ENCODE peak calls at places on chromosomes 5 and 9, in eight cellular contexts. One of them, this sample, is unnamed.

GRCh38 chr9:104091708-104092107 is 2.4 kb upstream of the SMC2 start:
- DNase-seq in HS-5: no peak
- DNase-seq in stimulated activated CD8-positive, alpha-beta memory T cell treated with anti-CD3 and anti-CD28 coated beads, Interleukin-2, amount 100 ng/mL, for 48 hours: no peak
- DNase-seq in aorta: no peak
- DNase-seq in ELR: no peak
- DNase-seq in NCI-H1092 treated with DMSO at 0.1 percent for 48 hours: peak
- DNase-seq in activated naive CD4-positive, alpha-beta T cell treated with Interleukin-2 at 50 U/mL for 16 hours: no peak
- DNase-seq in COLO829: no peak
- DNase-seq in this sample: no peak

GRCh38 chr9:129981180-129981907 is 61.6 kb downstream of the FNBP1 start:
- DNase-seq in HS-5: no peak
- DNase-seq in stimulated activated CD8-positive, alpha-beta memory T cell treated with anti-CD3 and anti-CD28 coated beads, Interleukin-2, amount 100 ng/mL, for 48 hours: no peak
- DNase-seq in aorta: no peak
- DNase-seq in ELR: no peak
- DNase-seq in NCI-H1092 treated with DMSO at 0.1 percent for 48 hours: no peak
- DNase-seq in activated naive CD4-positive, alpha-beta T cell treated with Interleukin-2 at 50 U/mL for 16 hours: no peak
- DNase-seq in COLO829: no peak
- DNase-seq in this sample: peak

GRCh38 chr5:132872788-132873118 is 715 bp upstream of the LEAP2 start:
- DNase-seq in HS-5: no peak
- DNase-seq in stimulated activated CD8-positive, alpha-beta memory T cell treated with anti-CD3 and anti-CD28 coated beads, Interleukin-2, amount 100 ng/mL, for 48 hours: no peak
- DNase-seq in aorta: no peak
- DNase-seq in ELR: no peak
- DNase-seq in NCI-H1092 treated with DMSO at 0.1 percent for 48 hours: no peak
- DNase-seq in activated naive CD4-positive, alpha-beta T cell treated with Interleukin-2 at 50 U/mL for 16 hours: no peak
- DNase-seq in COLO829: no peak
- DNase-seq in this sample: no peak

GRCh38 chr5:107926121-107926520 is 255.4 kb upstream of the EFNA5 start:
- DNase-seq in HS-5: no peak
- DNase-seq in stimulated activated CD8-positive, alpha-beta memory T cell treated with anti-CD3 and anti-CD28 coated beads, Interleukin-2, amount 100 ng/mL, for 48 hours: no peak
- DNase-seq in aorta: no peak
- DNase-seq in ELR: no peak
- DNase-seq in NCI-H1092 treated with DMSO at 0.1 percent for 48 hours: no peak
- DNase-seq in activated naive CD4-positive, alpha-beta T cell treated with Interleukin-2 at 50 U/mL for 16 hours: no peak
- DNase-seq in COLO829: no peak
- DNase-seq in this sample: no peak

GRCh38 chr9:133638711-133639110 is 2.5 kb downstream of the DBH start:
- DNase-seq in HS-5: no peak
- DNase-seq in stimulated activated CD8-positive, alpha-beta memory T cell treated with anti-CD3 and anti-CD28 coated beads, Interleukin-2, amount 100 ng/mL, for 48 hours: no peak
- DNase-seq in aorta: no peak
- DNase-seq in ELR: no peak
- DNase-seq in NCI-H1092 treated with DMSO at 0.1 percent for 48 hours: no peak
- DNase-seq in activated naive CD4-positive, alpha-beta T cell treated with Interleukin-2 at 50 U/mL for 16 hours: no peak
- DNase-seq in COLO829: no peak
- DNase-seq in this sample: no peak

GRCh38 chr5:78293856-78294249 is 645 bp downstream of the AP3B1 start:
- DNase-seq in HS-5: no peak
- DNase-seq in stimulated activated CD8-positive, alpha-beta memory T cell treated with anti-CD3 and anti-CD28 coated beads, Interleukin-2, amount 100 ng/mL, for 48 hours: no peak
- DNase-seq in aorta: no peak
- DNase-seq in ELR: peak
- DNase-seq in NCI-H1092 treated with DMSO at 0.1 percent for 48 hours: no peak
- DNase-seq in activated naive CD4-positive, alpha-beta T cell treated with Interleukin-2 at 50 U/mL for 16 hours: no peak
- DNase-seq in COLO829: no peak
- DNase-seq in this sample: no peak

GRCh38 chr9:15299374-15299939 is 7.6 kb downstream of the TTC39B start:
- DNase-seq in HS-5: no peak
- DNase-seq in stimulated activated CD8-positive, alpha-beta memory T cell treated with anti-CD3 and anti-CD28 coated beads, Interleukin-2, amount 100 ng/mL, for 48 hours: peak
- DNase-seq in aorta: no peak
- DNase-seq in ELR: no peak
- DNase-seq in NCI-H1092 treated with DMSO at 0.1 percent for 48 hours: no peak
- DNase-seq in activated naive CD4-positive, alpha-beta T cell treated with Interleukin-2 at 50 U/mL for 16 hours: peak
- DNase-seq in COLO829: no peak
- DNase-seq in this sample: no peak

GRCh38 chr5:159091596-159091995 is 8.1 kb downstream of the EBF1 start:
- DNase-seq in HS-5: no peak
- DNase-seq in stimulated activated CD8-positive, alpha-beta memory T cell treated with anti-CD3 and anti-CD28 coated beads, Interleukin-2, amount 100 ng/mL, for 48 hours: no peak
- DNase-seq in aorta: no peak
- DNase-seq in ELR: no peak
- DNase-seq in NCI-H1092 treated with DMSO at 0.1 percent for 48 hours: peak
- DNase-seq in activated naive CD4-positive, alpha-beta T cell treated with Interleukin-2 at 50 U/mL for 16 hours: no peak
- DNase-seq in COLO829: no peak
- DNase-seq in this sample: no peak

GRCh38 chr5:172370648-172371248 is 83.6 kb downstream of the SH3PXD2B start:
- DNase-seq in HS-5: no peak
- DNase-seq in stimulated activated CD8-positive, alpha-beta memory T cell treated with anti-CD3 and anti-CD28 coated beads, Interleukin-2, amount 100 ng/mL, for 48 hours: no peak
- DNase-seq in aorta: no peak
- DNase-seq in ELR: peak
- DNase-seq in NCI-H1092 treated with DMSO at 0.1 percent for 48 hours: no peak
- DNase-seq in activated naive CD4-positive, alpha-beta T cell treated with Interleukin-2 at 50 U/mL for 16 hours: peak
- DNase-seq in COLO829: peak
- DNase-seq in this sample: no peak

GRCh38 chr5:148397968-148398595 is 14.3 kb downstream of the FBXO38 start:
- DNase-seq in HS-5: no peak
- DNase-seq in stimulated activated CD8-positive, alpha-beta memory T cell treated with anti-CD3 and anti-CD28 coated beads, Interleukin-2, amount 100 ng/mL, for 48 hours: no peak
- DNase-seq in aorta: no peak
- DNase-seq in ELR: no peak
- DNase-seq in NCI-H1092 treated with DMSO at 0.1 percent for 48 hours: no peak
- DNase-seq in activated naive CD4-positive, alpha-beta T cell treated with Interleukin-2 at 50 U/mL for 16 hours: no peak
- DNase-seq in COLO829: no peak
- DNase-seq in this sample: no peak

GRCh38 chr5:149202910-149203451 is 61.7 kb downstream of the ABLIM3 start:
- DNase-seq in HS-5: no peak
- DNase-seq in stimulated activated CD8-positive, alpha-beta memory T cell treated with anti-CD3 and anti-CD28 coated beads, Interleukin-2, amount 100 ng/mL, for 48 hours: no peak
- DNase-seq in aorta: no peak
- DNase-seq in ELR: no peak
- DNase-seq in NCI-H1092 treated with DMSO at 0.1 percent for 48 hours: no peak
- DNase-seq in activated naive CD4-positive, alpha-beta T cell treated with Interleukin-2 at 50 U/mL for 16 hours: no peak
- DNase-seq in COLO829: no peak
- DNase-seq in this sample: no peak

GRCh38 chr5:125528881-125529280 is 782.4 kb upstream of the ZNF608 start:
- DNase-seq in HS-5: no peak
- DNase-seq in stimulated activated CD8-positive, alpha-beta memory T cell treated with anti-CD3 and anti-CD28 coated beads, Interleukin-2, amount 100 ng/mL, for 48 hours: no peak
- DNase-seq in aorta: no peak
- DNase-seq in ELR: no peak
- DNase-seq in NCI-H1092 treated with DMSO at 0.1 percent for 48 hours: no peak
- DNase-seq in activated naive CD4-positive, alpha-beta T cell treated with Interleukin-2 at 50 U/mL for 16 hours: no peak
- DNase-seq in COLO829: no peak
- DNase-seq in this sample: no peak

GRCh38 chr5:169978744-169979143 is 1.6 kb downstream of the INSYN2B start:
- DNase-seq in HS-5: no peak
- DNase-seq in stimulated activated CD8-positive, alpha-beta memory T cell treated with anti-CD3 and anti-CD28 coated beads, Interleukin-2, amount 100 ng/mL, for 48 hours: no peak
- DNase-seq in aorta: no peak
- DNase-seq in ELR: peak
- DNase-seq in NCI-H1092 treated with DMSO at 0.1 percent for 48 hours: peak
- DNase-seq in activated naive CD4-positive, alpha-beta T cell treated with Interleukin-2 at 50 U/mL for 16 hours: no peak
- DNase-seq in COLO829: no peak
- DNase-seq in this sample: no peak

GRCh38 chr5:132557425-132557805 is 638 bp downstream of the RAD50 start:
- DNase-seq in HS-5: peak
- DNase-seq in stimulated activated CD8-positive, alpha-beta memory T cell treated with anti-CD3 and anti-CD28 coated beads, Interleukin-2, amount 100 ng/mL, for 48 hours: no peak
- DNase-seq in aorta: no peak
- DNase-seq in ELR: peak
- DNase-seq in NCI-H1092 treated with DMSO at 0.1 percent for 48 hours: peak
- DNase-seq in activated naive CD4-positive, alpha-beta T cell treated with Interleukin-2 at 50 U/mL for 16 hours: peak
- DNase-seq in COLO829: no peak
- DNase-seq in this sample: peak

GRCh38 chr5:174625591-174626365 is 98.6 kb upstream of the MSX2 start:
- DNase-seq in HS-5: no peak
- DNase-seq in stimulated activated CD8-positive, alpha-beta memory T cell treated with anti-CD3 and anti-CD28 coated beads, Interleukin-2, amount 100 ng/mL, for 48 hours: no peak
- DNase-seq in aorta: no peak
- DNase-seq in ELR: no peak
- DNase-seq in NCI-H1092 treated with DMSO at 0.1 percent for 48 hours: no peak
- DNase-seq in activated naive CD4-positive, alpha-beta T cell treated with Interleukin-2 at 50 U/mL for 16 hours: no peak
- DNase-seq in COLO829: peak
- DNase-seq in this sample: no peak

GRCh38 chr5:135085133-135085935 is 51.3 kb upstream of the PITX1 start:
- DNase-seq in HS-5: peak
- DNase-seq in stimulated activated CD8-positive, alpha-beta memory T cell treated with anti-CD3 and anti-CD28 coated beads, Interleukin-2, amount 100 ng/mL, for 48 hours: no peak
- DNase-seq in aorta: peak
- DNase-seq in ELR: peak
- DNase-seq in NCI-H1092 treated with DMSO at 0.1 percent for 48 hours: no peak
- DNase-seq in activated naive CD4-positive, alpha-beta T cell treated with Interleukin-2 at 50 U/mL for 16 hours: no peak
- DNase-seq in COLO829: no peak
- DNase-seq in this sample: no peak

GRCh38 chr9:87069690-87070089 is 122.4 kb upstream of the GAS1 start:
- DNase-seq in HS-5: no peak
- DNase-seq in stimulated activated CD8-positive, alpha-beta memory T cell treated with anti-CD3 and anti-CD28 coated beads, Interleukin-2, amount 100 ng/mL, for 48 hours: no peak
- DNase-seq in aorta: no peak
- DNase-seq in ELR: no peak
- DNase-seq in NCI-H1092 treated with DMSO at 0.1 percent for 48 hours: no peak
- DNase-seq in activated naive CD4-positive, alpha-beta T cell treated with Interleukin-2 at 50 U/mL for 16 hours: no peak
- DNase-seq in COLO829: no peak
- DNase-seq in this sample: no peak

GRCh38 chr5:61467766-61468482 is 135.9 kb downstream of the ZSWIM6 start:
- DNase-seq in HS-5: no peak
- DNase-seq in stimulated activated CD8-positive, alpha-beta memory T cell treated with anti-CD3 and anti-CD28 coated beads, Interleukin-2, amount 100 ng/mL, for 48 hours: no peak
- DNase-seq in aorta: no peak
- DNase-seq in ELR: peak
- DNase-seq in NCI-H1092 treated with DMSO at 0.1 percent for 48 hours: no peak
- DNase-seq in activated naive CD4-positive, alpha-beta T cell treated with Interleukin-2 at 50 U/mL for 16 hours: no peak
- DNase-seq in COLO829: no peak
- DNase-seq in this sample: no peak

GRCh38 chr9:37197158-37198033 is 77.0 kb downstream of the ZCCHC7 start:
- DNase-seq in HS-5: peak
- DNase-seq in stimulated activated CD8-positive, alpha-beta memory T cell treated with anti-CD3 and anti-CD28 coated beads, Interleukin-2, amount 100 ng/mL, for 48 hours: no peak
- DNase-seq in aorta: no peak
- DNase-seq in ELR: peak
- DNase-seq in NCI-H1092 treated with DMSO at 0.1 percent for 48 hours: no peak
- DNase-seq in activated naive CD4-positive, alpha-beta T cell treated with Interleukin-2 at 50 U/mL for 16 hours: no peak
- DNase-seq in COLO829: no peak
- DNase-seq in this sample: no peak

GRCh38 chr5:127066721-127067120 is 6.6 kb downstream of the C5orf63 start:
- DNase-seq in HS-5: no peak
- DNase-seq in stimulated activated CD8-positive, alpha-beta memory T cell treated with anti-CD3 and anti-CD28 coated beads, Interleukin-2, amount 100 ng/mL, for 48 hours: no peak
- DNase-seq in aorta: no peak
- DNase-seq in ELR: no peak
- DNase-seq in NCI-H1092 treated with DMSO at 0.1 percent for 48 hours: no peak
- DNase-seq in activated naive CD4-positive, alpha-beta T cell treated with Interleukin-2 at 50 U/mL for 16 hours: no peak
- DNase-seq in COLO829: no peak
- DNase-seq in this sample: no peak

GRCh38 chr5:130198927-130199326 is 294.7 kb downstream of the CHSY3 start:
- DNase-seq in HS-5: no peak
- DNase-seq in stimulated activated CD8-positive, alpha-beta memory T cell treated with anti-CD3 and anti-CD28 coated beads, Interleukin-2, amount 100 ng/mL, for 48 hours: no peak
- DNase-seq in aorta: no peak
- DNase-seq in ELR: peak
- DNase-seq in NCI-H1092 treated with DMSO at 0.1 percent for 48 hours: no peak
- DNase-seq in activated naive CD4-positive, alpha-beta T cell treated with Interleukin-2 at 50 U/mL for 16 hours: no peak
- DNase-seq in COLO829: peak
- DNase-seq in this sample: no peak

GRCh38 chr5:39395521-39395920 is 29.3 kb downstream of the DAB2 start:
- DNase-seq in HS-5: peak
- DNase-seq in stimulated activated CD8-positive, alpha-beta memory T cell treated with anti-CD3 and anti-CD28 coated beads, Interleukin-2, amount 100 ng/mL, for 48 hours: no peak
- DNase-seq in aorta: no peak
- DNase-seq in ELR: peak
- DNase-seq in NCI-H1092 treated with DMSO at 0.1 percent for 48 hours: no peak
- DNase-seq in activated naive CD4-positive, alpha-beta T cell treated with Interleukin-2 at 50 U/mL for 16 hours: no peak
- DNase-seq in COLO829: no peak
- DNase-seq in this sample: no peak

GRCh38 chr5:68285075-68285827 is 69.7 kb downstream of the PIK3R1 start:
- DNase-seq in HS-5: no peak
- DNase-seq in stimulated activated CD8-positive, alpha-beta memory T cell treated with anti-CD3 and anti-CD28 coated beads, Interleukin-2, amount 100 ng/mL, for 48 hours: no peak
- DNase-seq in aorta: no peak
- DNase-seq in ELR: no peak
- DNase-seq in NCI-H1092 treated with DMSO at 0.1 percent for 48 hours: no peak
- DNase-seq in activated naive CD4-positive, alpha-beta T cell treated with Interleukin-2 at 50 U/mL for 16 hours: no peak
- DNase-seq in COLO829: no peak
- DNase-seq in this sample: no peak

GRCh38 chr5:55278778-55279177 is 28.7 kb downstream of the DHX29 start:
- DNase-seq in HS-5: peak
- DNase-seq in stimulated activated CD8-positive, alpha-beta memory T cell treated with anti-CD3 and anti-CD28 coated beads, Interleukin-2, amount 100 ng/mL, for 48 hours: no peak
- DNase-seq in aorta: no peak
- DNase-seq in ELR: peak
- DNase-seq in NCI-H1092 treated with DMSO at 0.1 percent for 48 hours: no peak
- DNase-seq in activated naive CD4-positive, alpha-beta T cell treated with Interleukin-2 at 50 U/mL for 16 hours: no peak
- DNase-seq in COLO829: peak
- DNase-seq in this sample: no peak

GRCh38 chr5:177256296-177256695 is 47.2 kb downstream of the RAB24 start:
- DNase-seq in HS-5: no peak
- DNase-seq in stimulated activated CD8-positive, alpha-beta memory T cell treated with anti-CD3 and anti-CD28 coated beads, Interleukin-2, amount 100 ng/mL, for 48 hours: no peak
- DNase-seq in aorta: no peak
- DNase-seq in ELR: peak
- DNase-seq in NCI-H1092 treated with DMSO at 0.1 percent for 48 hours: no peak
- DNase-seq in activated naive CD4-positive, alpha-beta T cell treated with Interleukin-2 at 50 U/mL for 16 hours: no peak
- DNase-seq in COLO829: no peak
- DNase-seq in this sample: no peak

GRCh38 chr9:132800038-132800648 is 77.9 kb downstream of the AK8 start:
- DNase-seq in HS-5: peak
- DNase-seq in stimulated activated CD8-positive, alpha-beta memory T cell treated with anti-CD3 and anti-CD28 coated beads, Interleukin-2, amount 100 ng/mL, for 48 hours: peak
- DNase-seq in aorta: peak
- DNase-seq in ELR: peak
- DNase-seq in NCI-H1092 treated with DMSO at 0.1 percent for 48 hours: peak
- DNase-seq in activated naive CD4-positive, alpha-beta T cell treated with Interleukin-2 at 50 U/mL for 16 hours: peak
- DNase-seq in COLO829: peak
- DNase-seq in this sample: peak

GRCh38 chr9:100739666-100740065 is 161.8 kb downstream of the CAVIN4 start:
- DNase-seq in HS-5: no peak
- DNase-seq in stimulated activated CD8-positive, alpha-beta memory T cell treated with anti-CD3 and anti-CD28 coated beads, Interleukin-2, amount 100 ng/mL, for 48 hours: no peak
- DNase-seq in aorta: no peak
- DNase-seq in ELR: no peak
- DNase-seq in NCI-H1092 treated with DMSO at 0.1 percent for 48 hours: no peak
- DNase-seq in activated naive CD4-positive, alpha-beta T cell treated with Interleukin-2 at 50 U/mL for 16 hours: no peak
- DNase-seq in COLO829: no peak
- DNase-seq in this sample: no peak

GRCh38 chr5:75734913-75735789 is 17.9 kb upstream of the POC5 start:
- DNase-seq in HS-5: no peak
- DNase-seq in stimulated activated CD8-positive, alpha-beta memory T cell treated with anti-CD3 and anti-CD28 coated beads, Interleukin-2, amount 100 ng/mL, for 48 hours: no peak
- DNase-seq in aorta: no peak
- DNase-seq in ELR: peak
- DNase-seq in NCI-H1092 treated with DMSO at 0.1 percent for 48 hours: no peak
- DNase-seq in activated naive CD4-positive, alpha-beta T cell treated with Interleukin-2 at 50 U/mL for 16 hours: peak
- DNase-seq in COLO829: no peak
- DNase-seq in this sample: peak

GRCh38 chr9:32968101-32969011 is 33.1 kb downstream of the APTX start:
- DNase-seq in HS-5: no peak
- DNase-seq in stimulated activated CD8-positive, alpha-beta memory T cell treated with anti-CD3 and anti-CD28 coated beads, Interleukin-2, amount 100 ng/mL, for 48 hours: no peak
- DNase-seq in aorta: no peak
- DNase-seq in ELR: peak
- DNase-seq in NCI-H1092 treated with DMSO at 0.1 percent for 48 hours: peak
- DNase-seq in activated naive CD4-positive, alpha-beta T cell treated with Interleukin-2 at 50 U/mL for 16 hours: peak
- DNase-seq in COLO829: peak
- DNase-seq in this sample: peak

GRCh38 chr5:172733179-172733973 is 37.6 kb downstream of the DUSP1 start:
- DNase-seq in HS-5: peak
- DNase-seq in stimulated activated CD8-positive, alpha-beta memory T cell treated with anti-CD3 and anti-CD28 coated beads, Interleukin-2, amount 100 ng/mL, for 48 hours: no peak
- DNase-seq in aorta: peak
- DNase-seq in ELR: peak
- DNase-seq in NCI-H1092 treated with DMSO at 0.1 percent for 48 hours: no peak
- DNase-seq in activated naive CD4-positive, alpha-beta T cell treated with Interleukin-2 at 50 U/mL for 16 hours: no peak
- DNase-seq in COLO829: no peak
- DNase-seq in this sample: no peak

GRCh38 chr9:124295097-124295794 is 37.5 kb downstream of the NEK6 start:
- DNase-seq in HS-5: no peak
- DNase-seq in stimulated activated CD8-positive, alpha-beta memory T cell treated with anti-CD3 and anti-CD28 coated beads, Interleukin-2, amount 100 ng/mL, for 48 hours: no peak
- DNase-seq in aorta: no peak
- DNase-seq in ELR: no peak
- DNase-seq in NCI-H1092 treated with DMSO at 0.1 percent for 48 hours: no peak
- DNase-seq in activated naive CD4-positive, alpha-beta T cell treated with Interleukin-2 at 50 U/mL for 16 hours: no peak
- DNase-seq in COLO829: no peak
- DNase-seq in this sample: peak

GRCh38 chr5:134462047-134462575 is 50.4 kb upstream of the CDKN2AIPNL start:
- DNase-seq in HS-5: no peak
- DNase-seq in stimulated activated CD8-positive, alpha-beta memory T cell treated with anti-CD3 and anti-CD28 coated beads, Interleukin-2, amount 100 ng/mL, for 48 hours: no peak
- DNase-seq in aorta: peak
- DNase-seq in ELR: no peak
- DNase-seq in NCI-H1092 treated with DMSO at 0.1 percent for 48 hours: no peak
- DNase-seq in activated naive CD4-positive, alpha-beta T cell treated with Interleukin-2 at 50 U/mL for 16 hours: no peak
- DNase-seq in COLO829: no peak
- DNase-seq in this sample: no peak

GRCh38 chr9:70409800-70410199 is 4.7 kb downstream of the KLF9 start:
- DNase-seq in HS-5: no peak
- DNase-seq in stimulated activated CD8-positive, alpha-beta memory T cell treated with anti-CD3 and anti-CD28 coated beads, Interleukin-2, amount 100 ng/mL, for 48 hours: no peak
- DNase-seq in aorta: no peak
- DNase-seq in ELR: no peak
- DNase-seq in NCI-H1092 treated with DMSO at 0.1 percent for 48 hours: no peak
- DNase-seq in activated naive CD4-positive, alpha-beta T cell treated with Interleukin-2 at 50 U/mL for 16 hours: no peak
- DNase-seq in COLO829: no peak
- DNase-seq in this sample: no peak

GRCh38 chr5:138961221-138961620 is 86.1 kb upstream of the LRRTM2 start:
- DNase-seq in HS-5: no peak
- DNase-seq in stimulated activated CD8-positive, alpha-beta memory T cell treated with anti-CD3 and anti-CD28 coated beads, Interleukin-2, amount 100 ng/mL, for 48 hours: no peak
- DNase-seq in aorta: no peak
- DNase-seq in ELR: no peak
- DNase-seq in NCI-H1092 treated with DMSO at 0.1 percent for 48 hours: no peak
- DNase-seq in activated naive CD4-positive, alpha-beta T cell treated with Interleukin-2 at 50 U/mL for 16 hours: no peak
- DNase-seq in COLO829: no peak
- DNase-seq in this sample: no peak